ENCODE peak calls at places on chromosomes 7 and 10, in ten cellular contexts. G is neural crest cell; X is T-helper 17 cell; J is uterus; L is CD8-positive, alpha-beta T cell; R is HCT116; V is astrocyte of the spinal cord; P is kidney glomerular epithelial cell; M is heart right ventricle; C is stimulated activated CD8-positive, alpha-beta memory T cell treated with anti-CD3 and anti-CD28 coated beads, Interleukin-2, amount 100 ng/mL, for 1 hour. O is an unnamed sample.
A peak's percentile ranks its signal among the peaks of the same experiment; 100 is the strongest.

GRCh38 chr10:78211476-78212110 is 177.9 kb downstream of the RPS24 start:
- DNase-seq in G (peak; percentile 32), C (no peak), P (peak; percentile 3), J (peak; percentile 54), R (peak; percentile 6), V (peak; percentile 62), X (no peak), M (peak; percentile 39), L (no peak), O (peak; percentile 33)

GRCh38 chr10:122162566-122163181 is 108.4 kb upstream of the BTBD16 start:
- DNase-seq in R (no peak), X (no peak), G (peak; percentile 24), J (no peak), P (no peak), V (no peak), C (no peak), L (no peak), M (no peak), O (no peak)

GRCh38 chr7:102271158-102271798 is 15.4 kb upstream of the SH2B2 start:
- DNase-seq in P (no peak), J (no peak), M (no peak), G (no peak), V (no peak), C (no peak), L (no peak), R (no peak), X (no peak), O (no peak)

GRCh38 chr10:16950686-16951681 is 133.8 kb upstream of the RSU1 start:
- DNase-seq in V (peak; percentile 82), G (peak; percentile 52), X (no peak), J (no peak), L (peak; percentile 14), R (peak; percentile 4), M (no peak), C (no peak), P (peak; percentile 44), O (peak; percentile 64)

GRCh38 chr10:52956861-52957260 is 184.3 kb upstream of the MBL2 start:
- DNase-seq in J (no peak), X (no peak), R (no peak), L (no peak), M (no peak), P (no peak), V (peak; percentile 2), C (no peak), G (no peak), O (no peak)

GRCh38 chr10:124008187-124008970 is 85.0 kb downstream of the CHST15 start:
- DNase-seq in G (no peak), R (no peak), P (no peak), C (no peak), L (no peak), J (no peak), M (no peak), V (no peak), X (no peak), O (no peak)

GRCh38 chr7:133436014-133436428 is 183.1 kb downstream of the EXOC4 start:
- DNase-seq in L (no peak), C (no peak), V (peak; percentile 86), P (peak; percentile 48), G (no peak), J (no peak), M (no peak), R (no peak), X (no peak), O (peak; percentile 73)

GRCh38 chr7:97819161-97819560 is 53.0 kb downstream of the ASNS start:
- DNase-seq in G (no peak), V (no peak), X (no peak), P (no peak), C (no peak), M (no peak), J (no peak), R (peak; percentile 15), L (no peak), O (no peak)

GRCh38 chr7:158322616-158323530 is 264.8 kb downstream of the PTPRN2 start:
- DNase-seq in L (no peak), R (no peak), P (no peak), V (no peak), X (no peak), J (no peak), C (no peak), G (no peak), M (no peak), O (no peak)

GRCh38 chr7:129037585-129037984 is 17.3 kb downstream of the TNPO3 start:
- DNase-seq in V (no peak), X (no peak), G (no peak), L (no peak), P (no peak), J (no peak), R (no peak), C (no peak), M (no peak), O (no peak)

GRCh38 chr7:30172451-30172850 is 37.7 kb downstream of the MTURN start:
- DNase-seq in R (no peak), C (no peak), G (no peak), M (no peak), P (no peak), V (no peak), J (no peak), X (no peak), L (no peak), O (no peak)

GRCh38 chr7:31249671-31250070 is 90.9 kb downstream of the NEUROD6 start:
- DNase-seq in R (no peak), J (no peak), C (no peak), G (no peak), L (no peak), M (no peak), P (no peak), V (no peak), X (no peak), O (no peak)

GRCh38 chr10:104059364-104059763 is 26.3 kb downstream of the COL17A1 start:
- DNase-seq in J (no peak), V (no peak), X (no peak), P (no peak), C (no peak), G (no peak), R (no peak), M (no peak), L (no peak), O (no peak)

O was measured in Caki2.